ENCODE peak calls at places on chromosome 4, in nine cellular contexts. L is transverse colon, J is PC-9, F is AG04450, V is stomach, N is nephron progenitor cell, P is adrenal gland, A is heart left ventricle, K is OCI-LY7. I is an unnamed sample.

GRCh38 chr4:3848323-3848722 is 82.1 kb downstream of the ADRA2C start:
- DNase-seq in L (no peak), J (no peak), F (no peak), V (no peak), N (no peak), P (no peak), A (no peak), K (no peak), I (no peak)

GRCh38 chr4:112655270-112655669 is 18.3 kb downstream of the LARP7 start:
- DNase-seq in L (no peak), J (no peak), F (no peak), V (no peak), N (no peak), P (no peak), A (no peak), K (no peak), I (no peak)

GRCh38 chr4:82431026-82431745 is 796 bp downstream of the ENOPH1 start:
- DNase-seq in L (peak), J (peak), F (no peak), V (peak), N (no peak), P (peak), A (peak), K (peak), I (peak)

GRCh38 chr4:140861359-140862181 is 105.4 kb upstream of the TBC1D9 start:
- DNase-seq in L (peak), J (peak), F (peak), V (peak), N (peak), P (peak), A (peak), K (peak), I (peak)

GRCh38 chr4:113823291-113823659 is 61.7 kb upstream of the CAMK2D start:
- DNase-seq in L (no peak), J (no peak), F (no peak), V (no peak), N (no peak), P (no peak), A (no peak), K (no peak), I (peak)

GRCh38 chr4:33974270-33974669 is 2270.0 kb downstream of the ARAP2 start:
- DNase-seq in L (no peak), J (no peak), F (no peak), V (no peak), N (no peak), P (no peak), A (no peak), K (no peak), I (no peak)

GRCh38 chr4:101791189-101791572 is 651 bp downstream of the BANK1 start:
- DNase-seq in L (peak), J (no peak), F (no peak), V (no peak), N (no peak), P (no peak), A (no peak), K (no peak), I (peak)

GRCh38 chr4:148120216-148120615 is 322.0 kb downstream of the NR3C2 start:
- DNase-seq in L (no peak), J (no peak), F (no peak), V (no peak), N (no peak), P (no peak), A (no peak), K (no peak), I (no peak)

GRCh38 chr4:110982486-110982885 is 359.6 kb upstream of the PITX2 start:
- DNase-seq in L (no peak), J (no peak), F (no peak), V (no peak), N (no peak), P (no peak), A (no peak), K (no peak), I (no peak)

GRCh38 chr4:65968873-65969272 is 298.6 kb upstream of the EPHA5 start:
- DNase-seq in L (no peak), J (no peak), F (no peak), V (no peak), N (no peak), P (no peak), A (no peak), K (no peak), I (no peak)

GRCh38 chr4:15988222-15988621 is 25.2 kb upstream of the FGFBP2 start:
- DNase-seq in L (no peak), J (no peak), F (no peak), V (no peak), N (no peak), P (no peak), A (no peak), K (no peak), I (no peak)

GRCh38 chr4:111064342-111064993 is 441.6 kb upstream of the PITX2 start:
- DNase-seq in L (no peak), J (peak), F (no peak), V (no peak), N (no peak), P (no peak), A (no peak), K (no peak), I (peak)

GRCh38 chr4:8162625-8163024 is 4.0 kb upstream of the ABLIM2 start:
- DNase-seq in L (no peak), J (no peak), F (no peak), V (no peak), N (no peak), P (no peak), A (no peak), K (peak), I (no peak)

GRCh38 chr4:96407651-96408342 is 567.9 kb downstream of the PDHA2 start:
- DNase-seq in L (no peak), J (no peak), F (no peak), V (no peak), N (no peak), P (no peak), A (no peak), K (no peak), I (no peak)

GRCh38 chr4:158208931-158209640 is 1.2 kb upstream of the TMEM144 start:
- DNase-seq in L (no peak), J (no peak), F (no peak), V (no peak), N (no peak), P (no peak), A (no peak), K (no peak), I (peak)

GRCh38 chr4:112704991-112705845 is 68.3 kb downstream of the LARP7 start:
- DNase-seq in L (peak), J (peak), F (peak), V (peak), N (peak), P (peak), A (peak), K (no peak), I (peak)

GRCh38 chr4:100721490-100721889 is 203.7 kb upstream of the EMCN start:
- DNase-seq in L (no peak), J (no peak), F (no peak), V (no peak), N (no peak), P (no peak), A (no peak), K (no peak), I (no peak)

GRCh38 chr4:3384771-3385701 is 56.7 kb upstream of the HGFAC start:
- DNase-seq in L (peak), J (no peak), F (no peak), V (no peak), N (no peak), P (no peak), A (peak), K (no peak), I (no peak)

GRCh38 chr4:120084327-120084726 is 17.7 kb upstream of the MAD2L1 start:
- DNase-seq in L (no peak), J (no peak), F (no peak), V (no peak), N (no peak), P (no peak), A (no peak), K (no peak), I (no peak)

GRCh38 chr4:73606465-73606974 is 13.7 kb downstream of the RASSF6 start:
- DNase-seq in L (no peak), J (no peak), F (no peak), V (no peak), N (no peak), P (no peak), A (no peak), K (peak), I (peak)

DNA sequence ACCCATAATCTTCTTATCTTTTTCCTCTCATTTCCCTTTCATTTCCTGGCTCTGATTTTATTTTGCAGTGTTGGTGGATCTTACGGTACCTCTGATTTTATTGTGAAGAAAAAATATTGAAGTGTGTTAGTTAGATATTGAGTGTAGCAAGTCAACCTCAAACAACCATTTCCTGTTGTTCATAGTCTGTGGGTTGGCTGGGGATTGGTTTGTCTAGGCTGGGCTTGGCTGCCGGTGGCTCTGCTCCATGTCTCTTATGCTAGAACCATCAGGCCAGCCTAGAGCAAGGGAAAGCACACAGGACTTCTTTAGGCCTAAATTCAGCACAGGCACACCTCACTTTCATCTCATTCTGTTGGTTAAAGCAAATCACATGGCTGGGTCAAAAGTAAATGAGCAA is 383.1 kb upstream of the LCORL start:
- DNase-seq in L (no peak), J (no peak), F (no peak), V (no peak), N (no peak), P (no peak), A (no peak), K (no peak), I (no peak)
- TF ChIP-seq CTCF in L (no peak), J (no peak), F (no peak), V (no peak), N (no peak), P (no peak), A (no peak), K (no peak), I (no peak)

GRCh38 chr4:76723916-76724315 is 174.0 kb downstream of the SOWAHB start:
- DNase-seq in L (no peak), J (no peak), F (peak), V (no peak), N (no peak), P (no peak), A (no peak), K (no peak), I (no peak)

GRCh38 chr4:76726631-76727030 is 171.3 kb downstream of the SOWAHB start:
- DNase-seq in L (no peak), J (no peak), F (no peak), V (no peak), N (no peak), P (no peak), A (no peak), K (no peak), I (no peak)

GRCh38 chr4:76725039-76725438 is 172.9 kb downstream of the SOWAHB start:
- DNase-seq in L (no peak), J (no peak), F (no peak), V (no peak), N (no peak), P (no peak), A (no peak), K (no peak), I (no peak)

GRCh38 chr4:76726141-76726540 is 171.8 kb downstream of the SOWAHB start:
- DNase-seq in L (no peak), J (no peak), F (no peak), V (no peak), N (no peak), P (no peak), A (no peak), K (no peak), I (no peak)

GRCh38 chr4:76723373-76723772 is 174.6 kb downstream of the SOWAHB start:
- DNase-seq in L (no peak), J (no peak), F (no peak), V (no peak), N (no peak), P (no peak), A (no peak), K (no peak), I (no peak)
- TF ChIP-seq CTCF in L (no peak), J (no peak), F (peak), V (no peak), N (no peak), P (no peak), A (no peak), K (no peak), I (peak)

GRCh38 chr4:173834151-173834550 is 304.1 kb upstream of the HAND2 start:
- DNase-seq in L (no peak), J (no peak), F (no peak), V (no peak), N (no peak), P (no peak), A (no peak), K (no peak), I (no peak)
- TF ChIP-seq CTCF in L (no peak), J (no peak), F (no peak), V (no peak), N (no peak), P (no peak), A (no peak), K (peak), I (no peak)

DNA sequence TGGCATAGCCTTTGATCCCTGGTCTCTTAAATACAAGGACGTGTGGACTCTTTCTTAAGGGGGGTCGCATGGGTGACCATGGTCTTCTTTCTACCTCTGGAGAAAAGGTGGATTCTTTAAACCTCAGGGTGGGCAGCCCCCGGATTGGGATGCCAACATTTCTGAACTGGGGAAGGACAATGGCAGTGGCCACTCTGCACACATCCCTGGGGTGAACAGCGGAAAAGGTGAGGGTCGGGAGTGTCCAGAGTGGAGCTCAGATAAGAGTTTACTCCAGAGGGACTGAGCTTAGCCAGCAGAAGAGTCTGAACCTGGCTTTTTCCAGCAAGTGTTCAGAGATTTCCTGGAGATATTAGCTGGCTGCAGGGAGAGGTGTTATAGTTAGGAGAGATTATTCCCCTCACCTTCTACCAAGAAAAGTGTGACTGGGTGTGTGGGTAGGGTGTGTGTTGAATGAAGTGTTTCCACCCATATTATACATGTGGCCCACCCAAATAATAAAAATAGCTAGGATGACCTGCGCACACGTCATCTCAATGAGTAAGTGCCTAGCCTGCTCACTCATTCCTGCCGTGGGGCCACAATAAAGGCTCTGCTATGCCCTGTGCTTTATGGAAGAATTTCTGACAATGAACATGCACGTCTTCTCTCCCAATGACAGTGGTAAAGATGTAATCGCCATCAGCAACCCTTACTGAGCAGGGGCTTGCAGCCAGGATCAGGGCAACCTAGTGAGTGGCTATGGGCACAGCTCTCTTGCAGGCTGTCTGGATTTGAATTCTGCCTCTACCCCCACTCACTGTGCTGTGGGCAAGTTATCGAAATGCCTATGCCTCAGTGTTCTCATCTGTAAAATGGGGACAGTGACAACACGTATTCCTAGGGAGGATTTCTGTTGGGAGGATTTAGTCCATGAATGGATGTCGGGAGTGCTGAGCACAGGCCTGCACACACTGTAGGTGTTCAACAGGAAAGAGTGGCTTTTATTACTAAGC is 76.6 kb downstream of the SLC2A9 start:
- DNase-seq in L (no peak), J (no peak), F (no peak), V (no peak), N (no peak), P (peak), A (no peak), K (no peak), I (no peak)
- TF ChIP-seq CTCF in L (no peak), J (no peak), F (no peak), V (no peak), N (no peak), P (no peak), A (no peak), K (no peak), I (no peak)

GRCh38 chr4:71941001-71941400 is 90.8 kb upstream of the NPFFR2 start:
- DNase-seq in L (peak), J (no peak), F (no peak), V (peak), N (peak), P (no peak), A (no peak), K (peak), I (peak)
- TF ChIP-seq CTCF in L (peak), J (peak), F (peak), V (peak), N (peak), P (no peak), A (peak), K (peak), I (peak)

DNA sequence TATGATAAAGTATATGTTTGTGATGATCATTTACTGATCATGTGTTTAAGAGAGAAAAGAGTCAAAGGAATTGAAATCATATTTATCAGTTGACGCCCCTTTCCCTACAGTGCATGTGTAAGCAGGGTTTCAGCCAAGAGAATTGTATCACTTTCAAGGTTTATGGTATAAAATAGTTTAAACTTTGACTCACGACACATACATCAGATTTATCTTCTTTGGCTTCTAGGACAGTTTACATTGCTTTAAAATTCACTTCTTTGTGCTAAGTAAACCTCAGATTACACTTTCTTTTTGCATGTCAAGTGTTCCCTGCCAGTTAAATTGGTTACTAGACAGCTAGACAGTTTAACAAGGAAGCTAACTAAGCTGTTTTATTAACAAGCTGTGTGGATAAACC is 86.3 kb upstream of the MYOZ2 start:
- DNase-seq in L (no peak), J (no peak), F (no peak), V (no peak), N (no peak), P (no peak), A (no peak), K (no peak), I (no peak)
- TF ChIP-seq CTCF in L (no peak), J (no peak), F (no peak), V (no peak), N (no peak), P (no peak), A (no peak), K (no peak), I (no peak)

DNA sequence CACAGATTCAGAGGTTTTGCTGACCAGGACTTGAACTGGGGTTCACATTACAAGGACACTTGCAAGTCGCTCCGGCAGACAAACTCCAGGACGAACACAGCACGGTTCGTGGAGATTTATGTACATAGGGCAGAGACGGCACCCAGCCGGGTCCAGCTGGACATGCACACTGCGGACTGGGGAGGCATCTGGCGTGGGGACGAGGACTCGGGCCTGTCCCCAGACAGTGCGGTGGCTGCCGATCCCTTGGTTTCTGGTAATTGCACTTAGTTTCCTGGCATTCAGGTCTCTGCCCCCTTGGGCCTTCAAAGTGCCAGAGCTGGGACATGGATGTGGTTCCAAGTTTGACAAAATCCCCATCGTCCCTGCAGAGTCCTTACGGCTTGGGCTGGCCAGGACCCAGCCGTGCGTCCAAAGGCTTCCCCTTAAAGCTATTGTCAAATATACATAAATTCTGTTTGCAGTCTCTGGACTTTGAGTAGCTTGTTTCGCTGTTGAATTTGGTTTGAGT is 6.3 kb upstream of the C4orf50 start:
- DNase-seq in L (no peak), J (no peak), F (no peak), V (no peak), N (no peak), P (no peak), A (no peak), K (no peak), I (no peak)
- TF ChIP-seq CTCF in L (no peak), J (no peak), F (no peak), V (no peak), N (no peak), P (no peak), A (no peak), K (no peak), I (no peak)

DNA sequence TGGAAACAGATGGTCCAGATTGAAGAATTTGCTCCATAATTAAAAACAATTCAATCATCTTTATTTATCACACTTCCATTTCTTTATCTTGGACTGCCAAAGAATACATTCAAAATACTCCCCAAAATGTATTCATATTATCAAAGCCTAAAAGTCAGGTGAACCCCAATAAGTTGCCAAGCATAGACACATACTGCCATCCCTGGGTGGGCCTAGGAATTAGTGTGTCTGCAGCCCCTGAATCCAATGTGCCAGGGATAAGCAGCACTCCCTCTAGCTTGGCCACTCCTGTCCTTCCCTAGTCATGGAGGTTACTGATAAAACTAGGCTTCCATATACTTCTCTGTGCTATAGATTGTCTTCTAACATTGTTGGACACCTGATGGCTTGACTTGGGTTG is 199.9 kb downstream of the TENM3 start:
- DNase-seq in L (no peak), J (no peak), F (no peak), V (no peak), N (no peak), P (no peak), A (no peak), K (no peak), I (no peak)
- TF ChIP-seq CTCF in L (no peak), J (no peak), F (no peak), V (no peak), N (no peak), P (no peak), A (no peak), K (no peak), I (no peak)

DNA sequence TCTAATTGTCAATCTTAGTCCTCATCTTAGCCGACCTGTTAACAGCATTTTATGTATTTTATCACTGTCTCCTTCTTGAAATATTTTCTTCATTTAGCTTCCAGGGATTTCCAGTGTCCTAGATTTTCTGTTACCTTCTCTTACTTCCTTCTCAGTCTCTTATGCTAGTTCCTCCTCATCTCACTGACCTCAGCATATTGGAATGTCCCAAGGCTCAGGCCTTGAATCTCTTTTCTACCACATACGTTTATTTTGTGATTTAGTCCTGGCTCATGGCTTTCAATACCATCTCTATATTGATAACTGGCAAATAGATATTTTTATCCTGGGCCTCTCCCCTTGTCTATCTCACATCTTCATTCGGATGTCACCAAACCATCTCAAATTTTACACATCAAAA is 61.1 kb downstream of the IQCM start:
- DNase-seq in L (no peak), J (no peak), F (peak), V (no peak), N (no peak), P (no peak), A (no peak), K (no peak), I (no peak)
- TF ChIP-seq CTCF in L (no peak), J (no peak), F (no peak), V (no peak), N (no peak), P (no peak), A (no peak), K (no peak), I (no peak)

I was measured in GM13977.